ENCODE peak calls at places on chromosomes 5 and 9, in four cellular contexts. One of them, this sample, is unnamed.

GRCh38 chr5:138650196-138650595 is 75.0 kb upstream of the HSPA9 start:
- DNase-seq in mesendoderm: no peak
- DNase-seq in tibial nerve: no peak
- DNase-seq in heart right ventricle: no peak
- DNase-seq in this sample: no peak

GRCh38 chr5:32136342-32136741 is 37.8 kb downstream of the GOLPH3 start:
- DNase-seq in heart right ventricle: no peak
- DNase-seq in tibial nerve: no peak
- DNase-seq in mesendoderm: no peak
- DNase-seq in this sample: no peak

GRCh38 chr5:102955463-102955862 is 164.5 kb downstream of the GIN1 start:
- DNase-seq in heart right ventricle: no peak
- DNase-seq in mesendoderm: no peak
- DNase-seq in tibial nerve: no peak
- DNase-seq in this sample: no peak

GRCh38 chr9:136100700-136101614 is 5.9 kb upstream of the NACC2 start:
- DNase-seq in tibial nerve: no peak
- DNase-seq in mesendoderm: peak; percentile 37
- DNase-seq in heart right ventricle: no peak
- DNase-seq in this sample: no peak

GRCh38 chr9:129036923-129037766 is 719 bp downstream of the MIGA2 start:
- DNase-seq in heart right ventricle: no peak
- DNase-seq in tibial nerve: no peak
- DNase-seq in mesendoderm: no peak
- DNase-seq in this sample: no peak

GRCh38 chr5:173792781-173793547 is 95.2 kb upstream of the CPEB4 start:
- DNase-seq in tibial nerve: no peak
- DNase-seq in heart right ventricle: no peak
- DNase-seq in mesendoderm: no peak
- DNase-seq in this sample: no peak

GRCh38 chr5:34047147-34047546 is 4.1 kb upstream of the C1QTNF3 start:
- DNase-seq in tibial nerve: no peak
- DNase-seq in mesendoderm: no peak
- DNase-seq in heart right ventricle: no peak
- DNase-seq in this sample: no peak

GRCh38 chr5:90015584-90016018 is 394.0 kb downstream of the CETN3 start:
- DNase-seq in heart right ventricle: no peak
- DNase-seq in mesendoderm: peak; percentile 74
- DNase-seq in tibial nerve: no peak
- DNase-seq in this sample: no peak

GRCh38 chr5:176154821-176155220 is 83.4 kb upstream of the SIMC1 start:
- DNase-seq in heart right ventricle: no peak
- DNase-seq in mesendoderm: no peak
- DNase-seq in tibial nerve: no peak
- DNase-seq in this sample: no peak
- H3K27me3 ChIP-seq in heart right ventricle: peaks cover 6% of the 10 kb centered on the region
- H3K27me3 ChIP-seq in mesendoderm: no peaks in the 10 kb centered on the region
- H3K27me3 ChIP-seq in tibial nerve: no peaks in the 10 kb centered on the region
- H3K27me3 ChIP-seq in this sample: no peaks in the 10 kb centered on the region

DNA sequence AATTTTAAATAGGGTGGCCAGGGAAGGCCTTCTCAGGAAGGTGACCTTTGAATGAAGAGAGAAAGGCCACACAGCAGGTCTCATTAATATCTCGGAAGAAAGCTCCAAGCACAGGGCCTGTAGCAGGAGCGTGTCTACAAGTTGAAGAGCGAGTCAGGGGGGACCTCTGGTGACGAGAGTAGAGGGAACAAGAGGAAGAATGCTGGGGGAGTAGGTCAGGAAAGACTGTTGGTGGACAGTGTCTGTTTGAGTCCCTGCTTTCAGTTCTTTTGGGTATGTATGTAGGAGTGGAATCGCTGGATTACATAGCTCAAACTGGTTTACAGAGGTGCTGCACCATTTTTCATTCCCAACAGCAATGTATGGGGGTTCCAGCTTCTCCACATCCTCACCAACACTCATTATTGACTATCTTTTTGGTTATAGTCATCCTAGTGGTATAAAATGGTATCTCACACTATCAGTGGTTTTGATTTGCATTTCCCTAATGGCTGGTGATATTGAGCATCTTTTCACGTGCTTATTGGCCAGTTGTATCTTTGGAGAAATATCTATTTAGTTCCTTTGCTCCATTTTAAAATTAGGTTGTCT is 55.8 kb downstream of the NUP214 start:
- DNase-seq in mesendoderm: peak; percentile 48
- DNase-seq in heart right ventricle: no peak
- DNase-seq in tibial nerve: no peak
- DNase-seq in this sample: no peak
- H3K27ac ChIP-seq in mesendoderm: no peak overlapping the region
- H3K27ac ChIP-seq in heart right ventricle: no peak overlapping the region
- H3K27ac ChIP-seq in tibial nerve: no peak overlapping the region
- H3K27ac ChIP-seq in this sample: no peak overlapping the region

GRCh38 chr5:497090-497489 is 27.2 kb downstream of the SLC9A3 start:
- DNase-seq in heart right ventricle: no peak
- DNase-seq in mesendoderm: no peak
- DNase-seq in tibial nerve: no peak
- DNase-seq in this sample: no peak

GRCh38 chr5:493758-494157 is 30.5 kb downstream of the SLC9A3 start:
- DNase-seq in heart right ventricle: no peak
- DNase-seq in mesendoderm: no peak
- DNase-seq in tibial nerve: no peak
- DNase-seq in this sample: no peak

GRCh38 chr5:493251-493701 is 31.0 kb downstream of the SLC9A3 start:
- DNase-seq in tibial nerve: no peak
- DNase-seq in mesendoderm: no peak
- DNase-seq in heart right ventricle: no peak
- DNase-seq in this sample: no peak

GRCh38 chr5:496028-496427 is 28.2 kb downstream of the SLC9A3 start:
- DNase-seq in tibial nerve: no peak
- DNase-seq in mesendoderm: no peak
- DNase-seq in heart right ventricle: no peak
- DNase-seq in this sample: no peak

GRCh38 chr5:494667-495255 is 29.5 kb downstream of the SLC9A3 start:
- DNase-seq in mesendoderm: no peak
- DNase-seq in tibial nerve: no peak
- DNase-seq in heart right ventricle: no peak
- DNase-seq in this sample: no peak
- H3K27me3 ChIP-seq in mesendoderm: peaks cover 39% of the 10 kb centered on the region
- H3K27me3 ChIP-seq in tibial nerve: peaks cover 23% of the 10 kb centered on the region
- H3K27me3 ChIP-seq in heart right ventricle: peaks cover 33% of the 10 kb centered on the region
- H3K27me3 ChIP-seq in this sample: peaks cover 12% of the 10 kb centered on the region

GRCh38 chr5:68419637-68420452 is 204.3 kb downstream of the PIK3R1 start:
- DNase-seq in heart right ventricle: no peak
- DNase-seq in mesendoderm: no peak
- DNase-seq in tibial nerve: peak; percentile 26
- DNase-seq in this sample: no peak
- H3K27ac ChIP-seq in heart right ventricle: no peak overlapping the region
- H3K27ac ChIP-seq in mesendoderm: no peak overlapping the region
- H3K27ac ChIP-seq in tibial nerve: peak overlapping the region; percentile 68
- H3K27ac ChIP-seq in this sample: no peak overlapping the region

GRCh38 chr9:126693428-126693931 is 79.8 kb downstream of the LMX1B start:
- DNase-seq in heart right ventricle: no peak
- DNase-seq in tibial nerve: no peak
- DNase-seq in mesendoderm: no peak
- DNase-seq in this sample: no peak

GRCh38 chr9:126696091-126696763 is 82.5 kb downstream of the LMX1B start:
- DNase-seq in heart right ventricle: no peak
- DNase-seq in tibial nerve: no peak
- DNase-seq in mesendoderm: no peak
- DNase-seq in this sample: no peak

GRCh38 chr9:126692759-126693427 is 79.2 kb downstream of the LMX1B start:
- DNase-seq in mesendoderm: no peak
- DNase-seq in tibial nerve: no peak
- DNase-seq in heart right ventricle: no peak
- DNase-seq in this sample: no peak

GRCh38 chr9:126695186-126696090 is 81.7 kb downstream of the LMX1B start:
- DNase-seq in mesendoderm: no peak
- DNase-seq in heart right ventricle: no peak
- DNase-seq in tibial nerve: no peak
- DNase-seq in this sample: no peak

GRCh38 chr9:126694206-126695081 is 80.7 kb downstream of the LMX1B start:
- DNase-seq in tibial nerve: no peak
- DNase-seq in heart right ventricle: no peak
- DNase-seq in mesendoderm: no peak
- DNase-seq in this sample: no peak
- H3K27me3 ChIP-seq in tibial nerve: peaks cover 16% of the 10 kb centered on the region
- H3K27me3 ChIP-seq in heart right ventricle: peaks cover 11% of the 10 kb centered on the region
- H3K27me3 ChIP-seq in mesendoderm: no peaks in the 10 kb centered on the region
- H3K27me3 ChIP-seq in this sample: peaks cover 2% of the 10 kb centered on the region

DNA sequence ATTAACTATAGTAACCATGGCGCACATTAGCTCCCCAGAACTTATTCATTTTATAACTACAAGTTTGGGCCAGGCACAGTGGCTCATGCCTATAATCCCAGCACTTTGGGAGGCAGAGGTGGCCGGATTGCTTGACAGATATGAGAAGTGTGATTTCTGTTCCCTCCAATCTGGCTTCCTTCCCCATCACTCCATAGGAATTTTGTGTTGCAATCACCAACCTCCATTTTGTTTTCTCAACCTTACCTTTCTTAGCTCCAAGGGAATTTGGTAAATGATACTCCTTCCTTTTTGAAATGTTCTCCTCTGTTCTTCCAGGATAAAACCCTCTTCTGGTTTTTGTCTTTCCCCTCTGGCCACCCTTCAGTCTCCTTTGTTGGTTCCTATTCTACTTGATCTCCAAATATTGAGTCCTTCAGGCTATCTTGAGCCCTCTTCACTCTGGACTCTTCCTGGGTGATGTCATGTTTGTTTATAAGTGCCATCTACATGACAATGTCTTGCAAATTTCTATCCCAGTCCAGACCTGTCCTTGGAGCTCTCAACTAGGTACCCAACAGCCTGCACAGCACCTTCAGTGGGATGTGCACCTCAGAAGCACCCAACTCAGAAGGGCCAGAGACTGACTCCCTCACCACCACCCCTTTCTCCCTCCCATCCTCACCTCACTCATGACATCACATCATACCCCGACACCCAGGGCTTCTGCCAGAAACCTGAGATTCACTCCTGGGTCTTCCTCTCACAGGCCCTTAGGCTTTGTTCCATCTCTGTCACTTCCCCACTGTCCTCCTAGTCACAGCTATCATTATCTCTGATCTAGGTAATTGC is 14.6 kb downstream of the TXN start:
- DNase-seq in mesendoderm: peak; percentile 75
- DNase-seq in heart right ventricle: no peak
- DNase-seq in tibial nerve: no peak
- DNase-seq in this sample: no peak
- H3K27ac ChIP-seq in mesendoderm: no peak overlapping the region
- H3K27ac ChIP-seq in heart right ventricle: no peak overlapping the region
- H3K27ac ChIP-seq in tibial nerve: no peak overlapping the region
- H3K27ac ChIP-seq in this sample: no peak overlapping the region

GRCh38 chr9:69583641-69584234 is 88.4 kb downstream of the APBA1 start:
- DNase-seq in mesendoderm: no peak
- DNase-seq in tibial nerve: no peak
- DNase-seq in heart right ventricle: no peak
- DNase-seq in this sample: no peak
- H3K27me3 ChIP-seq in mesendoderm: peaks cover 2% of the 10 kb centered on the region
- H3K27me3 ChIP-seq in tibial nerve: no peaks in the 10 kb centered on the region
- H3K27me3 ChIP-seq in heart right ventricle: no peaks in the 10 kb centered on the region
- H3K27me3 ChIP-seq in this sample: no peaks in the 10 kb centered on the region

GRCh38 chr9:112884721-112885120 is 6.0 kb downstream of the SLC46A2 start:
- DNase-seq in tibial nerve: no peak
- DNase-seq in mesendoderm: no peak
- DNase-seq in heart right ventricle: no peak
- DNase-seq in this sample: no peak
- H3K27ac ChIP-seq in tibial nerve: no peak overlapping the region
- H3K27ac ChIP-seq in mesendoderm: no peak overlapping the region
- H3K27ac ChIP-seq in heart right ventricle: no peak overlapping the region
- H3K27ac ChIP-seq in this sample: no peak overlapping the region

DNA sequence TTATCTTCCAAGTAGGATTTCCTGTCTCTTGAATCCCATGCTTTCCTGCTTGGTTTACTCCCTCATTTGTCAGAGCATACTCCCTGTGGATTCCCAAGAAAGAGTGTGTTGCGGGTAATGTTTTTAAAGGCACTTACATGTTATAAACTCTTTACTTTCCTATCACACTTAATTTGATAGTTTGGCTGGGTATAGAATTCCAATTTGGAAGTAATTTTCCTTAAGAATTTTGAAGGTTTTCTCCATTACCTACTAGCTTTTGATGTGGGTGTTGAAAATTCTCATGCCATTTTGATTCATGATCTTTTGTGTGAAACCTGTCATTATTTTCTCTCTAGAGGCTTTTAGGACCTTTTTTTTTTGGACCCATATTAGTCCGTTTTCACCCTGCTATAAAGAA is 47.2 kb upstream of the PITX1 start:
- DNase-seq in heart right ventricle: no peak
- DNase-seq in tibial nerve: no peak
- DNase-seq in mesendoderm: no peak
- DNase-seq in this sample: no peak
- H3K27me3 ChIP-seq in heart right ventricle: no peaks in the 10 kb centered on the region
- H3K27me3 ChIP-seq in tibial nerve: no peaks in the 10 kb centered on the region
- H3K27me3 ChIP-seq in mesendoderm: no peaks in the 10 kb centered on the region
- H3K27me3 ChIP-seq in this sample: no peaks in the 10 kb centered on the region

GRCh38 chr5:40464461-40464860 is 215.3 kb upstream of the PTGER4 start:
- DNase-seq in tibial nerve: no peak
- DNase-seq in heart right ventricle: no peak
- DNase-seq in mesendoderm: no peak
- DNase-seq in this sample: no peak
- H3K27ac ChIP-seq in tibial nerve: no peak overlapping the region
- H3K27ac ChIP-seq in heart right ventricle: no peak overlapping the region
- H3K27ac ChIP-seq in mesendoderm: no peak overlapping the region
- H3K27ac ChIP-seq in this sample: no peak overlapping the region

This sample was measured in dorsolateral prefrontal cortex.